ENCODE peak calls at places on chromosome 10, in six cellular contexts. I is IMR-90, M is ovary, F is thyroid gland, Z is A549, N is suprapubic skin. Y is an unnamed sample.

GRCh38 chr10:119131512-119132240 is 27.8 kb downstream of the DENND10 start:
- DNase-seq in I (peak), M (no peak), F (no peak), Z (no peak), N (no peak), Y (peak)

GRCh38 chr10:11197266-11197712 is 179.6 kb downstream of the CELF2 start:
- DNase-seq in I (no peak), M (no peak), F (no peak), Z (no peak), N (no peak), Y (no peak)

GRCh38 chr10:88227342-88228018 is 355.6 kb downstream of the RNLS start:
- DNase-seq in I (peak), M (no peak), F (peak), Z (no peak), N (no peak), Y (no peak)

GRCh38 chr10:120953897-120954296 is 102.7 kb downstream of the WDR11 start:
- DNase-seq in I (no peak), M (no peak), F (no peak), Z (no peak), N (no peak), Y (no peak)

GRCh38 chr10:21340341-21340740 is 185.1 kb downstream of the SKIDA1 start:
- DNase-seq in I (no peak), M (no peak), F (no peak), Z (no peak), N (no peak), Y (no peak)

GRCh38 chr10:30210296-30210695 is 138.8 kb downstream of the MTPAP start:
- DNase-seq in I (no peak), M (no peak), F (no peak), Z (no peak), N (no peak), Y (no peak)

GRCh38 chr10:91034042-91034441 is 113.2 kb upstream of the ANKRD1 start:
- DNase-seq in I (no peak), M (no peak), F (no peak), Z (no peak), N (no peak), Y (no peak)

GRCh38 chr10:29725133-29725720 is 90.5 kb upstream of the SVIL start:
- DNase-seq in I (no peak), M (no peak), F (peak), Z (no peak), N (no peak), Y (no peak)

GRCh38 chr10:6138456-6138855 is 49.6 kb downstream of the RBM17 start:
- DNase-seq in I (no peak), M (no peak), F (no peak), Z (no peak), N (peak), Y (no peak)

GRCh38 chr10:1183746-1184145 is 127.6 kb downstream of the WDR37 start:
- DNase-seq in I (no peak), M (no peak), F (no peak), Z (no peak), N (peak), Y (no peak)

GRCh38 chr10:11335167-11335652 is 276.2 kb downstream of the USP6NL start:
- DNase-seq in I (peak), M (peak), F (no peak), Z (no peak), N (no peak), Y (no peak)

GRCh38 chr10:75019360-75019759 is 92.1 kb upstream of the SAMD8 start:
- DNase-seq in I (peak), M (no peak), F (no peak), Z (no peak), N (no peak), Y (no peak)

GRCh38 chr10:61812052-61812721 is 89.3 kb upstream of the ARID5B start:
- DNase-seq in I (no peak), M (no peak), F (no peak), Z (no peak), N (no peak), Y (no peak)

GRCh38 chr10:69839696-69840345 is 38.1 kb downstream of the COL13A1 start:
- DNase-seq in I (peak), M (no peak), F (peak), Z (no peak), N (no peak), Y (no peak)

GRCh38 chr10:110872984-110873569 is 1.3 kb downstream of the PDCD4 start:
- DNase-seq in I (no peak), M (no peak), F (no peak), Z (no peak), N (no peak), Y (no peak)

GRCh38 chr10:72353028-72353962 is 1.4 kb downstream of the DNAJB12 start:
- DNase-seq in I (peak), M (no peak), F (no peak), Z (peak), N (no peak), Y (no peak)

GRCh38 chr10:43067391-43068135 is 9.3 kb upstream of the RET start:
- DNase-seq in I (no peak), M (no peak), F (no peak), Z (no peak), N (no peak), Y (no peak)

GRCh38 chr10:121535381-121535780 is 62.9 kb downstream of the FGFR2 start:
- DNase-seq in I (no peak), M (no peak), F (no peak), Z (no peak), N (no peak), Y (no peak)

GRCh38 chr10:69974551-69975155 is 78.0 kb upstream of the MACROH2A2 start:
- DNase-seq in I (peak), M (no peak), F (no peak), Z (no peak), N (no peak), Y (no peak)

GRCh38 chr10:85713885-85714284 is 652.7 kb downstream of the GRID1 start:
- DNase-seq in I (no peak), M (no peak), F (no peak), Z (no peak), N (no peak), Y (no peak)

GRCh38 chr10:97914171-97914836 is 64.7 kb downstream of the GOLGA7B start:
- DNase-seq in I (no peak), M (no peak), F (no peak), Z (no peak), N (no peak), Y (no peak)

GRCh38 chr10:86411281-86411841 is 44.8 kb upstream of the GRID1 start:
- DNase-seq in I (peak), M (no peak), F (no peak), Z (no peak), N (no peak), Y (no peak)

GRCh38 chr10:123807444-123808035 is 84.1 kb downstream of the CPXM2 start:
- DNase-seq in I (no peak), M (no peak), F (no peak), Z (no peak), N (no peak), Y (no peak)

GRCh38 chr10:132970641-132971438 is 28.5 kb upstream of the CFAP46 start:
- DNase-seq in I (no peak), M (no peak), F (no peak), Z (no peak), N (peak), Y (no peak)

GRCh38 chr10:96227206-96227605 is 44.2 kb downstream of the BLNK start:
- DNase-seq in I (no peak), M (no peak), F (no peak), Z (no peak), N (no peak), Y (no peak)

GRCh38 chr10:96230527-96230926 is 40.8 kb downstream of the BLNK start:
- DNase-seq in I (no peak), M (no peak), F (no peak), Z (no peak), N (no peak), Y (no peak)

GRCh38 chr10:96233959-96234358 is 37.4 kb downstream of the BLNK start:
- DNase-seq in I (no peak), M (no peak), F (no peak), Z (no peak), N (no peak), Y (no peak)

GRCh38 chr10:96228408-96229019 is 42.9 kb downstream of the BLNK start:
- DNase-seq in I (no peak), M (no peak), F (no peak), Z (no peak), N (no peak), Y (no peak)

GRCh38 chr10:96229568-96230030 is 41.8 kb downstream of the BLNK start:
- DNase-seq in I (peak), M (peak), F (peak), Z (peak), N (no peak), Y (peak)
- TF ChIP-seq POLR2A in I (no peak), M (no peak), F (no peak), Z (no peak), N (no peak), Y (no peak)

GRCh38 chr10:31693499-31693898 is 235.1 kb downstream of the ARHGAP12 start:
- DNase-seq in I (no peak), M (no peak), F (no peak), Z (no peak), N (no peak), Y (no peak)

GRCh38 chr10:31698169-31698890 is 230.3 kb downstream of the ARHGAP12 start:
- DNase-seq in I (peak), M (no peak), F (no peak), Z (no peak), N (peak), Y (peak)

GRCh38 chr10:31700222-31700621 is 228.4 kb downstream of the ARHGAP12 start:
- DNase-seq in I (peak), M (no peak), F (no peak), Z (no peak), N (no peak), Y (no peak)

GRCh38 chr10:31694929-31695837 is 233.4 kb downstream of the ARHGAP12 start:
- DNase-seq in I (peak), M (no peak), F (no peak), Z (no peak), N (no peak), Y (no peak)

GRCh38 chr10:31697271-31698168 is 231.1 kb downstream of the ARHGAP12 start:
- DNase-seq in I (peak), M (peak), F (peak), Z (no peak), N (peak), Y (peak)
- TF ChIP-seq POLR2A in I (no peak), M (no peak), F (no peak), Z (no peak), N (peak), Y (no peak)

GRCh38 chr10:127447197-127447596 is 101.9 kb upstream of the NPS start:
- DNase-seq in I (no peak), M (no peak), F (no peak), Z (no peak), N (no peak), Y (no peak)

GRCh38 chr10:127440371-127440770 is 108.7 kb upstream of the NPS start:
- DNase-seq in I (no peak), M (no peak), F (no peak), Z (no peak), N (no peak), Y (no peak)

GRCh38 chr10:127444155-127444554 is 105.0 kb upstream of the NPS start:
- DNase-seq in I (no peak), M (no peak), F (no peak), Z (no peak), N (no peak), Y (no peak)

GRCh38 chr10:127441350-127442219 is 107.5 kb upstream of the NPS start:
- DNase-seq in I (no peak), M (peak), F (peak), Z (no peak), N (no peak), Y (no peak)

GRCh38 chr10:127442220-127442525 is 106.9 kb upstream of the NPS start:
- DNase-seq in I (no peak), M (no peak), F (no peak), Z (no peak), N (no peak), Y (no peak)
- TF ChIP-seq POLR2A in I (no peak), M (no peak), F (no peak), Z (no peak), N (no peak), Y (no peak)

GRCh38 chr10:65555192-65555591 is 1370.6 kb upstream of the LRRTM3 start:
- DNase-seq in I (no peak), M (no peak), F (no peak), Z (no peak), N (no peak), Y (no peak)
- TF ChIP-seq POLR2A in I (no peak), M (no peak), F (no peak), Z (no peak), N (no peak), Y (no peak)

GRCh38 chr10:47325303-47326291 is 3.3 kb downstream of the GDF2 start:
- DNase-seq in I (no peak), M (no peak), F (no peak), Z (no peak), N (peak), Y (no peak)
- TF ChIP-seq POLR2A in I (no peak), M (no peak), F (no peak), Z (no peak), N (no peak), Y (no peak)

DNA sequence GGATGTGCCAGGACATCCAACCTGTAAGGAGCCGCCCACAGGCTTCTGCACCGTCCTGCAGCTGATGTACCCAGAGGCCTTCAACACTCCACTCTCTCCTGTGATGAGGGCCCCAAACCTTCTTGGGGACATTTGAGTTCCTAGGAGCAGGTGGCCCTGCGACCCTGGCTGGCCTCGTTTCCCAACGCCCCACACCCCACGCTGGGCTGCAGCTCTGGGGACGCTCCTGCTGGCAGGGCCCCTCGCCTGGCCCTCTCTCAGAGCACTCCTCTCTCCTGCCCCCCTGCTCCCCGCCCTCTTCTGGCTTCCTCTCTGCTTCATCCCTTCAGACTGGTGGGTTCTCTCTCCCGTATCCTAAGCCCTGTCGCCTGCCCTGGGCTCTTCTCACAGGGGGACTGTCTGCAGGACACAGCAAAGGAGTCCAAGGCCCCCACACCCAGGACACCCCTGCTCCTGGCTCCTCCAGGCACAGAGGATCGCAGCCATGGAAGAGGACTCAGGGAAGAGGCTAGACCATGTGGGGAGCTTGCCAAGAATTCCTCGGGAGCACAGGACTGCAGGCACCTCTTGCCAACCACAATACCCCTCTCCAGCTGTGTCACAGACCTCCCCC is 541.4 kb downstream of the TCERG1L start:
- DNase-seq in I (no peak), M (no peak), F (no peak), Z (no peak), N (no peak), Y (peak)
- TF ChIP-seq POLR2A in I (no peak), M (no peak), F (no peak), Z (no peak), N (no peak), Y (no peak)